ENCODE peak calls at places on chromosomes 13 and 19, in five cellular contexts. A, R, X, D and W are unnamed samples.

GRCh38 chr13:49908637-49909036 is 27.5 kb downstream of the SPRYD7 start:
- DNase-seq in A (no peak), R (no peak), X (no peak), D (no peak), W (no peak)

GRCh38 chr13:112245179-112245724 is 130.9 kb upstream of the SPACA7 start:
- DNase-seq in A (peak; percentile 78), R (no peak), X (no peak), D (no peak), W (no peak)

GRCh38 chr19:12766051-12766521 is 9.3 kb downstream of the HOOK2 start:
- DNase-seq in A (peak; percentile 97), R (peak; percentile 80), X (no peak), D (peak; percentile 91), W (no peak)

GRCh38 chr13:67117010-67117550 is 113.1 kb downstream of the PCDH9 start:
- DNase-seq in A (no peak), R (no peak), X (no peak), D (no peak), W (no peak)

GRCh38 chr13:104008571-104009435 is 942.6 kb upstream of the SLC10A2 start:
- DNase-seq in A (no peak), R (no peak), X (no peak), D (no peak), W (no peak)

GRCh38 chr19:55080121-55080914 is 4.6 kb downstream of the EPS8L1 start:
- DNase-seq in A (no peak), R (no peak), X (peak; percentile 35), D (no peak), W (no peak)

GRCh38 chr19:2569596-2570465 is 93.9 kb downstream of the GADD45B start:
- DNase-seq in A (peak; percentile 80), R (no peak), X (no peak), D (no peak), W (no peak)

GRCh38 chr19:6750062-6750461 is 10.6 kb downstream of the TRIP10 start:
- DNase-seq in A (peak; percentile 90), R (no peak), X (no peak), D (no peak), W (no peak)

GRCh38 chr13:34926513-34926912 is 15.6 kb upstream of the NBEA start:
- DNase-seq in A (no peak), R (peak; percentile 13), X (no peak), D (no peak), W (no peak)

GRCh38 chr13:95706356-95706755 is 29.4 kb downstream of the DNAJC3 start:
- DNase-seq in A (no peak), R (no peak), X (no peak), D (no peak), W (no peak)

GRCh38 chr19:14761607-14762006 is 16.8 kb downstream of the ADGRE2 start:
- DNase-seq in A (no peak), R (no peak), X (no peak), D (peak; percentile 28), W (no peak)

GRCh38 chr13:42893346-42893745 is 98.7 kb downstream of the EPSTI1 start:
- DNase-seq in A (no peak), R (no peak), X (no peak), D (no peak), W (no peak)

GRCh38 chr19:18279516-18280246 is 1.7 kb downstream of the JUND start:
- DNase-seq in A (peak; percentile 98), R (peak; percentile 97), X (peak; percentile 86), D (peak; percentile 95), W (peak; percentile 83)

GRCh38 chr13:75135325-75135825 is 346.6 kb downstream of the TBC1D4 start:
- DNase-seq in A (no peak), R (peak; percentile 62), X (no peak), D (no peak), W (no peak)